ENCODE peak calls at places on chromosome 21, in five cellular contexts. Z is stimulated activated naive CD4-positive, alpha-beta T cell treated with Interleukin-2 at 50 U/mL for 16 hours; W is WTC11; V is brain pericyte; J is progenitor cell of endocrine pancreas. H is an unnamed sample.

GRCh38 chr21:45887121-45887611 is 94.4 kb upstream of the COL6A1 start:
- DNase-seq in Z (no peak), W (no peak), V (peak; percentile 66), J (no peak), H (no peak)

GRCh38 chr21:42252267-42252666 is 33.3 kb downstream of the ABCG1 start:
- DNase-seq in Z (no peak), W (no peak), V (no peak), J (no peak), H (no peak)

GRCh38 chr21:32771134-32771523 is 426 bp downstream of the PAXBP1 start:
- DNase-seq in Z (peak; percentile 54), W (peak; percentile 61), V (no peak), J (peak; percentile 38), H (no peak)

GRCh38 chr21:41846033-41846317 is 33.2 kb downstream of the PRDM15 start:
- DNase-seq in Z (no peak), W (no peak), V (no peak), J (no peak), H (no peak)

GRCh38 chr21:33682992-33683627 is 40.8 kb downstream of the ITSN1 start:
- DNase-seq in Z (no peak), W (no peak), V (no peak), J (no peak), H (no peak)

GRCh38 chr21:31470896-31471694 is 127.0 kb upstream of the TIAM1 start:
- DNase-seq in Z (no peak), W (peak; percentile 39), V (no peak), J (no peak), H (no peak)

GRCh38 chr21:39006653-39007417 is 176.4 kb downstream of the PSMG1 start:
- DNase-seq in Z (no peak), W (no peak), V (peak; percentile 69), J (no peak), H (no peak)

GRCh38 chr21:28089599-28090421 is 902.9 kb downstream of the LTN1 start:
- DNase-seq in Z (no peak), W (no peak), V (no peak), J (no peak), H (no peak)

GRCh38 chr21:37339527-37339889 is 27.1 kb upstream of the DYRK1A start:
- DNase-seq in Z (no peak), W (no peak), V (no peak), J (no peak), H (no peak)

GRCh38 chr21:45866473-45867010 is 115.0 kb upstream of the COL6A1 start:
- DNase-seq in Z (no peak), W (no peak), V (no peak), J (no peak), H (no peak)

GRCh38 chr21:39885119-39885848 is 18.0 kb downstream of the PCP4 start:
- DNase-seq in Z (no peak), W (no peak), V (no peak), J (no peak), H (no peak)

GRCh38 chr21:37087188-37087587 is 14.1 kb downstream of the TTC3 start:
- DNase-seq in Z (no peak), W (no peak), V (no peak), J (no peak), H (no peak)

GRCh38 chr21:37615962-37616361 is 249.4 kb downstream of the DYRK1A start:
- DNase-seq in Z (no peak), W (no peak), V (no peak), J (no peak), H (no peak)

GRCh38 chr21:37220433-37220980 is 46.6 kb downstream of the VPS26C start:
- DNase-seq in Z (no peak), W (peak; percentile 24), V (no peak), J (no peak), H (peak; percentile 29)

GRCh38 chr21:33286076-33286475 is 19.9 kb downstream of the IL10RB start:
- DNase-seq in Z (no peak), W (no peak), V (no peak), J (no peak), H (no peak)

GRCh38 chr21:34807146-34807880 is 138.5 kb downstream of the CLIC6 start:
- DNase-seq in Z (peak; percentile 56), W (no peak), V (peak; percentile 73), J (no peak), H (peak; percentile 58)

GRCh38 chr21:28334407-28334806 is 658.3 kb downstream of the LTN1 start:
- DNase-seq in Z (no peak), W (no peak), V (no peak), J (no peak), H (no peak)

GRCh38 chr21:34080693-34081092 is 7.3 kb downstream of the MRPS6 start:
- DNase-seq in Z (no peak), W (no peak), V (no peak), J (no peak), H (no peak)

GRCh38 chr21:21196848-21197247 is 198.6 kb downstream of the NCAM2 start:
- DNase-seq in Z (no peak), W (no peak), V (no peak), J (no peak), H (no peak)

GRCh38 chr21:32946654-32947053 is 79.1 kb upstream of the OLIG2 start:
- DNase-seq in Z (no peak), W (no peak), V (no peak), J (no peak), H (no peak)

GRCh38 chr21:16708431-16708830 is 804.4 kb upstream of the CXADR start:
- DNase-seq in Z (no peak), W (no peak), V (no peak), J (no peak), H (no peak)

GRCh38 chr21:42593815-42594157 is 59.6 kb upstream of the PDE9A start:
- DNase-seq in Z (no peak), W (no peak), V (no peak), J (no peak), H (no peak)

GRCh38 chr21:15557925-15558324 is 171.9 kb upstream of the USP25 start:
- DNase-seq in Z (no peak), W (no peak), V (no peak), J (no peak), H (no peak)

GRCh38 chr21:41396452-41397107 is 29.5 kb upstream of the MX1 start:
- DNase-seq in Z (no peak), W (no peak), V (no peak), J (no peak), H (no peak)

GRCh38 chr21:31802331-31802730 is 70.4 kb upstream of the SCAF4 start:
- DNase-seq in Z (no peak), W (no peak), V (no peak), J (no peak), H (no peak)

GRCh38 chr21:41768371-41769042 is 1.7 kb upstream of the RIPK4 start:
- DNase-seq in Z (no peak), W (peak; percentile 66), V (no peak), J (no peak), H (no peak)

GRCh38 chr21:42010507-42011493 is 640 bp upstream of the ZBTB21 start:
- DNase-seq in Z (no peak), W (peak; percentile 38), V (no peak), J (peak; percentile 31), H (peak; percentile 33)

GRCh38 chr21:42593007-42593814 is 60.2 kb upstream of the PDE9A start:
- DNase-seq in Z (peak; percentile 49), W (peak; percentile 84), V (no peak), J (peak; percentile 55), H (peak; percentile 71)

GRCh38 chr21:15688809-15689208 is 41.0 kb upstream of the USP25 start:
- DNase-seq in Z (no peak), W (no peak), V (no peak), J (no peak), H (no peak)